ENCODE peak calls at places on chromosome 1, in five cellular contexts. E, Y, H, R and Q are unnamed samples.

GRCh38 chr1:33339413-33339812 is 18.5 kb upstream of the A3GALT2 start:
- DNase-seq in E (no peak), Y (no peak), H (no peak), R (no peak), Q (no peak)

GRCh38 chr1:118688891-118689290 is 299.3 kb downstream of the TBX15 start:
- DNase-seq in E (no peak), Y (no peak), H (no peak), R (no peak), Q (no peak)

GRCh38 chr1:117559985-117560384 is 45.9 kb upstream of the TENT5C start:
- DNase-seq in E (no peak), Y (no peak), H (no peak), R (no peak), Q (no peak)

GRCh38 chr1:85283475-85284199 is 7.2 kb upstream of the BCL10 start:
- DNase-seq in E (no peak), Y (peak), H (peak), R (peak), Q (peak)

GRCh38 chr1:3645666-3646355 is 4.1 kb downstream of the WRAP73 start:
- DNase-seq in E (no peak), Y (no peak), H (no peak), R (no peak), Q (no peak)

GRCh38 chr1:215360786-215361185 is 206.3 kb upstream of the KCTD3 start:
- DNase-seq in E (no peak), Y (no peak), H (no peak), R (no peak), Q (no peak)

GRCh38 chr1:228343211-228343661 is 63.4 kb downstream of the TRIM11 start:
- DNase-seq in E (no peak), Y (no peak), H (no peak), R (no peak), Q (no peak)

GRCh38 chr1:224719716-224720115 is 103.6 kb downstream of the CNIH3 start:
- DNase-seq in E (no peak), Y (no peak), H (no peak), R (no peak), Q (no peak)

GRCh38 chr1:39159224-39160036 is 45.1 kb upstream of the MACF1 start:
- DNase-seq in E (no peak), Y (no peak), H (no peak), R (peak), Q (peak)

GRCh38 chr1:1118011-1118892 is 2.4 kb upstream of the C1orf159 start:
- DNase-seq in E (no peak), Y (no peak), H (no peak), R (no peak), Q (no peak)

GRCh38 chr1:214248294-214249082 is 32.5 kb upstream of the SMYD2 start:
- DNase-seq in E (no peak), Y (no peak), H (no peak), R (no peak), Q (no peak)

GRCh38 chr1:89637496-89637895 is 4.6 kb downstream of the LRRC8C start:
- DNase-seq in E (no peak), Y (no peak), H (no peak), R (no peak), Q (no peak)

GRCh38 chr1:152050886-152051764 is 14.3 kb upstream of the S100A11 start:
- DNase-seq in E (no peak), Y (no peak), H (no peak), R (no peak), Q (peak)

GRCh38 chr1:113147073-113147625 is 74.2 kb downstream of the LRIG2 start:
- DNase-seq in E (no peak), Y (no peak), H (peak), R (no peak), Q (no peak)

GRCh38 chr1:44405041-44405803 is at the start of gene RNF220:
- DNase-seq in E (no peak), Y (no peak), H (peak), R (peak), Q (peak)

GRCh38 chr1:172343246-172344099 is 77.0 kb upstream of the C1orf105 start:
- DNase-seq in E (no peak), Y (no peak), H (no peak), R (no peak), Q (no peak)
- TF ChIP-seq EP300 in E (no peak), Y (no peak), H (peak), R (no peak), Q (no peak)

GRCh38 chr1:100868364-100868995 is 26.2 kb downstream of the EXTL2 start:
- DNase-seq in E (no peak), Y (no peak), H (peak), R (peak), Q (no peak)
- TF ChIP-seq USF2 in E (no peak), Y (no peak), H (no peak), R (no peak), Q (no peak)

GRCh38 chr1:244074559-244075171 is 23.6 kb downstream of the ZBTB18 start:
- DNase-seq in E (no peak), Y (no peak), H (no peak), R (no peak), Q (no peak)

GRCh38 chr1:244080343-244080929 is 29.4 kb downstream of the ZBTB18 start:
- DNase-seq in E (no peak), Y (no peak), H (no peak), R (no peak), Q (no peak)

GRCh38 chr1:244077473-244078220 is 26.6 kb downstream of the ZBTB18 start:
- DNase-seq in E (no peak), Y (no peak), H (no peak), R (no peak), Q (no peak)

GRCh38 chr1:244075247-244075722 is 24.2 kb downstream of the ZBTB18 start:
- DNase-seq in E (no peak), Y (no peak), H (no peak), R (no peak), Q (no peak)

GRCh38 chr1:244076740-244077139 is 25.7 kb downstream of the ZBTB18 start:
- DNase-seq in E (no peak), Y (no peak), H (no peak), R (no peak), Q (no peak)
- TF ChIP-seq SMC3 in E (no peak), Y (no peak), H (no peak), R (no peak), Q (no peak)

GRCh38 chr1:160858127-160858909 is 4.4 kb downstream of the CD244 start:
- DNase-seq in E (no peak), Y (no peak), H (no peak), R (no peak), Q (no peak)
- TF ChIP-seq EP300 in E (no peak), Y (no peak), H (no peak), R (no peak), Q (no peak)

DNA sequence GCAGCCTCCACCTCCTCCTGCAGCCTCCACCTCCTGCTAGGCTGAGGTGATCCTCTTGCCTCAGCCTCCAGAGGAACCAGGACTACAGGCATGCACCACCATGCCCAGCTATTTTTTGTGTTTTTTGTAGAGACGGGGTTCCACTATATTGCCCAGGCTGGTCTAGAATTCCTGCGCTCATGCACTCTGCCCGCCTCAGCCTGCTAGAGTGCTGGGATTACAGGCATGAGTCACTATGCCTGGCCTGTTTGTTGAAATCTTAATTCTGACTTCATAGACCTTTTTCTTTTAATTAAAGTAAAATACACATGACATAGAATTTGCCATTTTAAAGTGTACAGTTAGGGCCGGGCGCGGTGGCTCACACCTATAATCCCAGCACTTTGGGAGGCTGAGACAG is 42.7 kb downstream of the FAAP20 start:
- DNase-seq in E (no peak), Y (no peak), H (no peak), R (no peak), Q (no peak)
- TF ChIP-seq USF2 in E (no peak), Y (no peak), H (no peak), R (no peak), Q (no peak)